ENCODE peak calls at places on chromosomes 12 and 14, in nine cellular contexts. T is brain microvascular endothelial cell, R is body of pancreas, D is astrocyte, H is IMR-90, I is lung, L is Panc1, K is mammary epithelial cell, X is AG09309. V is an unnamed sample.

GRCh38 chr12:110656071-110656655 is 32.8 kb downstream of the HVCN1 start:
- DNase-seq in T (no peak), R (no peak), D (no peak), H (no peak), I (no peak), L (no peak), K (no peak), X (no peak), V (no peak)

GRCh38 chr14:21978184-21978998 is 304.8 kb upstream of the OR4E1 start:
- DNase-seq in T (peak), R (peak), D (no peak), H (peak), I (peak), L (peak), K (peak), X (no peak), V (no peak)

GRCh38 chr12:20985399-20985798 is 145.6 kb upstream of the SLCO1B1 start:
- DNase-seq in T (no peak), R (no peak), D (no peak), H (no peak), I (no peak), L (no peak), K (no peak), X (no peak), V (no peak)

GRCh38 chr14:50362791-50363733 is 33.6 kb downstream of the CDKL1 start:
- DNase-seq in T (no peak), R (no peak), D (no peak), H (peak), I (no peak), L (no peak), K (no peak), X (no peak), V (peak)

GRCh38 chr12:75720807-75721206 is 209.4 kb upstream of the KRR1 start:
- DNase-seq in T (no peak), R (peak), D (no peak), H (no peak), I (no peak), L (no peak), K (peak), X (no peak), V (no peak)

GRCh38 chr12:68815232-68815927 is 7.4 kb downstream of the MDM2 start:
- DNase-seq in T (no peak), R (no peak), D (no peak), H (no peak), I (no peak), L (no peak), K (no peak), X (no peak), V (no peak)

GRCh38 chr12:124833693-124834122 is 30.0 kb downstream of the SCARB1 start:
- DNase-seq in T (peak), R (no peak), D (no peak), H (no peak), I (no peak), L (no peak), K (no peak), X (no peak), V (peak)

GRCh38 chr14:97456958-97457357 is 659.8 kb downstream of the VRK1 start:
- DNase-seq in T (no peak), R (no peak), D (no peak), H (no peak), I (no peak), L (no peak), K (no peak), X (no peak), V (no peak)

GRCh38 chr12:88578821-88579518 is 1.3 kb downstream of the KITLG start:
- DNase-seq in T (peak), R (no peak), D (no peak), H (no peak), I (peak), L (no peak), K (peak), X (no peak), V (peak)

GRCh38 chr12:2229661-2230539 is 177.1 kb downstream of the CACNA1C start:
- DNase-seq in T (no peak), R (no peak), D (no peak), H (no peak), I (no peak), L (no peak), K (no peak), X (no peak), V (no peak)

GRCh38 chr14:55240526-55241178 is 30.6 kb upstream of the FBXO34 start:
- DNase-seq in T (peak), R (no peak), D (peak), H (peak), I (no peak), L (no peak), K (no peak), X (peak), V (peak)

GRCh38 chr14:31930493-31931225 is 146.4 kb upstream of the ARHGAP5 start:
- DNase-seq in T (no peak), R (no peak), D (peak), H (peak), I (no peak), L (no peak), K (peak), X (no peak), V (peak)

GRCh38 chr12:121444842-121445202 is 44.9 kb downstream of the RNF34 start:
- DNase-seq in T (no peak), R (no peak), D (no peak), H (no peak), I (no peak), L (no peak), K (no peak), X (no peak), V (no peak)

GRCh38 chr12:53320352-53321195 is 836 bp downstream of the AAAS start:
- DNase-seq in T (no peak), R (no peak), D (no peak), H (no peak), I (no peak), L (no peak), K (no peak), X (no peak), V (no peak)

GRCh38 chr12:110791589-110791988 is 48.9 kb upstream of the PPP1CC start:
- DNase-seq in T (no peak), R (no peak), D (no peak), H (no peak), I (no peak), L (no peak), K (peak), X (no peak), V (no peak)

GRCh38 chr14:73254247-73255004 is 17.1 kb downstream of the PAPLN start:
- DNase-seq in T (no peak), R (no peak), D (no peak), H (no peak), I (no peak), L (no peak), K (no peak), X (no peak), V (no peak)

GRCh38 chr12:115963030-115963480 is 314.4 kb downstream of the MED13L start:
- DNase-seq in T (peak), R (no peak), D (peak), H (peak), I (no peak), L (no peak), K (peak), X (peak), V (peak)

GRCh38 chr12:31267966-31268365 is 58.0 kb downstream of the SINHCAF start:
- DNase-seq in T (no peak), R (no peak), D (no peak), H (no peak), I (no peak), L (no peak), K (no peak), X (no peak), V (no peak)

GRCh38 chr14:61091657-61092273 is 110.7 kb downstream of the SLC38A6 start:
- DNase-seq in T (no peak), R (no peak), D (no peak), H (no peak), I (no peak), L (no peak), K (no peak), X (no peak), V (no peak)

GRCh38 chr14:74792249-74793039 is 29.3 kb downstream of the YLPM1 start:
- DNase-seq in T (no peak), R (no peak), D (peak), H (peak), I (no peak), L (no peak), K (no peak), X (no peak), V (no peak)

GRCh38 chr12:45049912-45050318 is 984 bp downstream of the DBX2 start:
- DNase-seq in T (no peak), R (no peak), D (no peak), H (no peak), I (no peak), L (no peak), K (no peak), X (no peak), V (no peak)

GRCh38 chr12:119649202-119649808 is 18.6 kb upstream of the PRKAB1 start:
- DNase-seq in T (no peak), R (no peak), D (no peak), H (no peak), I (no peak), L (no peak), K (no peak), X (no peak), V (peak)

GRCh38 chr12:65098364-65098763 is 22.7 kb downstream of the WIF1 start:
- DNase-seq in T (no peak), R (no peak), D (no peak), H (no peak), I (no peak), L (no peak), K (no peak), X (no peak), V (peak)

GRCh38 chr12:104519190-104519857 is 62.6 kb downstream of the CHST11 start:
- DNase-seq in T (no peak), R (no peak), D (no peak), H (no peak), I (no peak), L (no peak), K (no peak), X (no peak), V (no peak)

GRCh38 chr12:20390846-20391245 is 22.5 kb downstream of the PDE3A start:
- DNase-seq in T (no peak), R (no peak), D (no peak), H (no peak), I (no peak), L (no peak), K (no peak), X (no peak), V (no peak)

GRCh38 chr12:27822076-27822712 is 42.2 kb upstream of the MANSC4 start:
- DNase-seq in T (peak), R (no peak), D (peak), H (peak), I (no peak), L (peak), K (peak), X (peak), V (peak)
- H3K4me3 ChIP-seq in T (peak), R (no peak), D (peak), H (no peak), I (no peak), L (no peak), K (peak), X (no peak), V (no peak)

DNA sequence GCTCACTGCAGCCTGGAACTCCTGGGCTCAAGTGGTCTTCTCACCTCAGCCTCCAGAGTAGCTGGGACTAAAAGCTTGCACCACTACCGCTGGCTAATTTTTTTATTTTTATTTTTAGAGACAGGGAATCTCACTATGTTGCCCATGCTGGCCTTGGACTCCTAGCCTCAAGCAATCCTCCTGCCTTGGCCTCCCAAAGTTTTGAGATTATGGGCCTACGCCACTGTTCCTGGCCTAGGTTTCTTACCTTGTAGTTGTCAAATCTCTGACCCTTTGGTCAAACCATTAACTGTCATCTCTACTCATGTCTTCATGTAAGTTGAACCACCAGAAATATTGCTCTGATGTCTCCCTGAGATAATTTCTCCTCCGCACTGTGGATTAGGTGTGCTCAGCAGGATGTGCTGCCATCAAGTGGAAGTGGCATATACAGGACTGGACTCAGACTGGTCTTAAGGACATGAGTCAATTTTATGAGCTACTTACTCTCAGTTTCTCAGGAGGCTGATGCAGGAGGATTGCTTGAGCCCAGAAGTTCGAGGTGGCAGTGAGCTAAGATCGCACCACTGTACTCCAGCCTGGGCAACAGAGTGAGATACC is 28.5 kb downstream of the ACTR6 start:
- DNase-seq in T (no peak), R (no peak), D (no peak), H (peak), I (no peak), L (peak), K (peak), X (no peak), V (no peak)
- TF ChIP-seq CTCF in T (peak), R (peak), D (no peak), H (peak), I (no peak), L (peak), K (no peak), X (no peak), V (no peak)

DNA sequence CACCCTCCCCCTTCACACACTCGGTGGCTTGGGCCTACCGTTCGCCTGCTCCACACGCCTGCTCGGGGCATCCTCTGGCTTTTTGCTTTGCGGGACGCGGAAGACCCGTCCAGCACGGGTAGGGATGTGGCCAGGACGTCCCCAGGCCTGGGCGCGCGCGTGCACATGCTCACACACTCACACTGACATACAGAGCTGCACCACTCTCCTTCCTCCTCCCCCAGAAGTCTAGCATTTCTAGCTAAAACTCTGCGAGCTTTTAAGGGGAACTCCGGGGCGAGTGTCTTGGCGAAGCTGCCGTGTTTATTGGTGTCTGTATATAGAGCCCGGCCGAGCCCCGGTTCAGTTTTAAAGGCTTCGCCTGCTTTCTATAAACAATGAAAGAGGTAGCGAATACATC is 5.0 kb downstream of the TBX5 start:
- DNase-seq in T (no peak), R (no peak), D (no peak), H (peak), I (no peak), L (no peak), K (no peak), X (peak), V (peak)
- H3K4me3 ChIP-seq in T (no peak), R (no peak), D (no peak), H (peak), I (no peak), L (no peak), K (no peak), X (peak), V (peak)

DNA sequence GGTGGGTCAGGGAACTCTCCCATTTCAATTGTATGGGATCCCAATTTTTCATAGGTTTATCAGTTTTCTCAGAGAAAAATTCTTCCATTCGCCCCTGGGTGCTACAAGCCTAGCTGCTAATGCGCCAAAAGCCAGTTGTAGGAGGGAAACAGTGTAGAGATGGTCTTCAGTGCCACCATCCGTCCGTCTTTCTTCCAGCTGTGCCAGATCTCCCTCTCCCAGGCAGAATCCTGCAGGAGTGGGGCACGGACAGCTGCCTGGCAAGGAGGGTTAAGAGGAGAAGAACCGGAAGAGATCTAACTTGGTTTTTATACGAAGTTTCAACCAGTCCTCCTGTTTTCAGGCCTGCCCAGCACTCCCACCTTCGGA is 38.9 kb upstream of the FUT8 start:
- DNase-seq in T (no peak), R (peak), D (no peak), H (no peak), I (no peak), L (no peak), K (peak), X (no peak), V (no peak)
- TF ChIP-seq CTCF in T (no peak), R (peak), D (no peak), H (no peak), I (no peak), L (peak), K (no peak), X (no peak), V (no peak)

GRCh38 chr14:34987180-34987579 is 4.4 kb downstream of the SRP54 start:
- DNase-seq in T (no peak), R (no peak), D (no peak), H (no peak), I (no peak), L (no peak), K (no peak), X (no peak), V (no peak)

GRCh38 chr14:34981743-34982420 is 910 bp upstream of the SRP54 start:
- DNase-seq in T (peak), R (peak), D (peak), H (peak), I (peak), L (peak), K (no peak), X (no peak), V (peak)

GRCh38 chr14:34983148-34983760 is 462 bp downstream of the SRP54 start:
- DNase-seq in T (no peak), R (no peak), D (no peak), H (no peak), I (no peak), L (no peak), K (no peak), X (no peak), V (no peak)

GRCh38 chr14:34982421-34983147 is at the start of gene SRP54:
- DNase-seq in T (peak), R (peak), D (peak), H (peak), I (peak), L (peak), K (peak), X (peak), V (peak)

GRCh38 chr14:34985740-34986139 is 2.9 kb downstream of the SRP54 start:
- DNase-seq in T (no peak), R (no peak), D (no peak), H (no peak), I (no peak), L (no peak), K (no peak), X (no peak), V (no peak)
- H3K4me3 ChIP-seq in T (no peak), R (no peak), D (no peak), H (no peak), I (no peak), L (no peak), K (no peak), X (no peak), V (no peak)

V was measured in foreskin fibroblast.